ENCODE peak calls at places on chromosomes 7 and 10, in ten cellular contexts. V is GM13977; Q is hippocampal formation; G is AG09319; D is AG10803; S is Right ventricle myocardium superior; M is A549; K is CD4-positive, alpha-beta T cell; L is pons; W is heart right ventricle. B is an unnamed sample.
A peak's percentile ranks its signal among the peaks of the same experiment; 100 is the strongest.

GRCh38 chr10:22265839-22266537 is 48.2 kb upstream of the EBLN1 start:
- DNase-seq in W (no peak), V (no peak), M (no peak), L (no peak), G (no peak), K (no peak), Q (no peak), S (no peak), D (no peak), B (no peak)

GRCh38 chr7:66930341-66930740 is 9.3 kb downstream of the TMEM248 start:
- DNase-seq in W (no peak), K (no peak), Q (no peak), S (no peak), M (no peak), D (peak; percentile 27), V (no peak), L (no peak), G (no peak), B (no peak)

GRCh38 chr7:134435161-134435920 is 23.6 kb downstream of the AKR1B1 start:
- DNase-seq in W (no peak), G (no peak), V (no peak), K (no peak), S (no peak), M (no peak), L (no peak), D (peak; percentile 27), Q (no peak), B (no peak)

GRCh38 chr7:16921644-16922257 is 40.0 kb upstream of the AGR3 start:
- DNase-seq in D (peak; percentile 10), Q (no peak), W (no peak), M (no peak), L (no peak), K (no peak), G (no peak), S (no peak), V (no peak), B (peak; percentile 3)

GRCh38 chr7:158596309-158596708 is 8.7 kb upstream of the PTPRN2 start:
- DNase-seq in K (no peak), M (no peak), D (no peak), Q (no peak), V (no peak), S (no peak), L (no peak), G (no peak), W (no peak), B (no peak)

GRCh38 chr10:13189946-13190345 is 28.6 kb downstream of the MCM10 start:
- DNase-seq in G (peak; percentile 3), L (no peak), W (no peak), V (no peak), M (no peak), Q (no peak), D (peak; percentile 15), S (no peak), K (no peak), B (no peak)

GRCh38 chr10:103491729-103492364 is 1.7 kb upstream of the NEURL1 start:
- DNase-seq in D (peak; percentile 98), L (no peak), M (peak; percentile 68), W (no peak), G (peak; percentile 59), S (no peak), V (no peak), K (no peak), Q (no peak), B (no peak)

GRCh38 chr7:156173346-156173745 is 361.1 kb upstream of the SHH start:
- DNase-seq in Q (no peak), K (no peak), W (no peak), L (no peak), G (no peak), V (no peak), M (no peak), S (no peak), D (no peak), B (no peak)

GRCh38 chr7:35286986-35287385 is 33.1 kb upstream of the TBX20 start:
- DNase-seq in L (no peak), S (no peak), M (no peak), Q (no peak), D (no peak), V (no peak), W (no peak), K (no peak), G (no peak), B (no peak)

GRCh38 chr7:1925973-1926907 is 256.2 kb downstream of the ELFN1 start:
- DNase-seq in V (peak; percentile 73), W (no peak), S (no peak), D (no peak), K (no peak), Q (no peak), M (no peak), L (no peak), G (no peak), B (no peak)

GRCh38 chr10:44415121-44415520 is 30.2 kb upstream of the CXCL12 start:
- DNase-seq in M (no peak), V (no peak), W (no peak), S (no peak), K (no peak), L (no peak), D (peak; percentile 65), Q (no peak), G (no peak), B (no peak)

GRCh38 chr10:133378251-133379096 is 588 bp upstream of the PAOX start:
- DNase-seq in W (peak; percentile 76), G (no peak), Q (peak; percentile 58), M (peak; percentile 48), K (peak; percentile 39), L (peak; percentile 61), S (peak; percentile 85), V (peak; percentile 79), D (peak; percentile 34), B (peak; percentile 72)

GRCh38 chr7:130207642-130208041 is at the start of gene SSMEM1:
- DNase-seq in V (no peak), W (no peak), G (peak; percentile 23), M (no peak), K (no peak), D (peak; percentile 82), L (no peak), S (no peak), Q (no peak), B (no peak)

GRCh38 chr7:73703985-73704639 is 15.4 kb downstream of the STX1A start:
- DNase-seq in L (no peak), S (peak; percentile 65), M (peak; percentile 74), W (peak; percentile 46), G (no peak), D (no peak), V (peak; percentile 82), Q (peak; percentile 14), K (peak; percentile 20), B (no peak)

GRCh38 chr7:91582799-91583230 is 297.7 kb downstream of the MTERF1 start:
- DNase-seq in M (no peak), L (no peak), D (no peak), V (no peak), Q (no peak), K (no peak), S (no peak), G (no peak), W (no peak), B (no peak)

GRCh38 chr7:95737828-95738505 is 34.4 kb upstream of the DYNC1I1 start:
- DNase-seq in D (no peak), K (no peak), Q (no peak), M (no peak), W (no peak), V (no peak), G (no peak), L (no peak), S (no peak), B (no peak)

GRCh38 chr7:11317766-11318165 is 344.1 kb downstream of the PHF14 start:
- DNase-seq in D (no peak), L (no peak), S (no peak), K (no peak), G (no peak), M (no peak), Q (no peak), V (peak; percentile 6), W (no peak), B (no peak)

GRCh38 chr10:42992957-42993390 is 83.9 kb upstream of the RET start:
- DNase-seq in K (no peak), D (no peak), W (no peak), M (no peak), G (no peak), S (no peak), V (no peak), L (no peak), Q (no peak), B (no peak)

GRCh38 chr10:77156406-77156879 is 481.2 kb downstream of the KCNMA1 start:
- DNase-seq in L (no peak), K (no peak), D (peak; percentile 68), V (no peak), M (no peak), G (no peak), S (no peak), W (no peak), Q (no peak), B (no peak)

GRCh38 chr10:23442936-23443335 is 4.1 kb downstream of the OTUD1 start:
- DNase-seq in D (peak; percentile 63), L (no peak), V (no peak), M (no peak), G (no peak), S (no peak), Q (no peak), W (no peak), K (no peak), B (no peak)

GRCh38 chr10:126036515-126036914 is 140.2 kb downstream of the FANK1 start:
- DNase-seq in V (no peak), K (no peak), S (no peak), Q (no peak), L (no peak), M (no peak), D (no peak), W (no peak), G (no peak), B (no peak)

GRCh38 chr7:130903358-130903974 is 169.5 kb upstream of the KLF14 start:
- DNase-seq in V (no peak), D (peak; percentile 96), L (no peak), K (no peak), S (no peak), M (no peak), W (no peak), G (peak; percentile 54), Q (no peak), B (no peak)

GRCh38 chr7:50450691-50451051 is 521 bp upstream of the FIGNL1 start:
- DNase-seq in Q (no peak), W (peak; percentile 31), G (no peak), K (peak; percentile 11), S (peak; percentile 47), L (no peak), M (peak; percentile 10), D (no peak), V (no peak), B (no peak)

GRCh38 chr10:60025279-60025678 is 118.9 kb upstream of the CCDC6 start:
- DNase-seq in M (no peak), S (no peak), V (no peak), W (no peak), D (no peak), L (no peak), G (no peak), K (no peak), Q (no peak), B (no peak)

GRCh38 chr7:3378390-3379120 is 77.5 kb downstream of the SDK1 start:
- DNase-seq in M (no peak), G (no peak), V (no peak), Q (no peak), K (no peak), L (no peak), W (no peak), S (no peak), D (no peak), B (no peak)

GRCh38 chr7:135934651-135935050 is 42.5 kb downstream of the MTPN start:
- DNase-seq in K (no peak), S (no peak), M (no peak), G (no peak), V (no peak), L (no peak), W (no peak), Q (no peak), D (no peak), B (no peak)

GRCh38 chr10:109845308-109845707 is 78.0 kb downstream of the XPNPEP1 start:
- DNase-seq in L (no peak), D (no peak), G (no peak), Q (no peak), S (no peak), V (no peak), K (no peak), W (no peak), M (no peak), B (no peak)

GRCh38 chr10:125473138-125473793 is 209.7 kb downstream of the TEX36 start:
- DNase-seq in D (no peak), K (no peak), L (no peak), Q (no peak), W (no peak), S (no peak), M (no peak), V (no peak), G (no peak), B (no peak)

B was measured in putamen.